ENCODE peak calls at places on chromosomes 3 and 15, in ten cellular contexts. Q is AG10803, M is GM06990, C is NB4, A is fibroblast of lung, D is cardiac fibroblast, Z is mammary epithelial cell, O is fibroblast of villous mesenchyme, G is PC-9, Y is mucosa of descending colon. U is an unnamed sample.

GRCh38 chr3:43629741-43630140 is 7.9 kb upstream of the ANO10 start:
- DNase-seq in D (no peak), O (no peak), Y (no peak), Z (no peak), A (peak; percentile 23), Q (no peak), M (no peak), C (no peak), G (no peak), U (no peak)

GRCh38 chr3:138942271-138942670 is 4.7 kb downstream of the FOXL2 start:
- DNase-seq in Q (no peak), O (peak; percentile 22), Z (no peak), A (no peak), G (no peak), C (no peak), Y (no peak), M (no peak), D (no peak), U (no peak)

GRCh38 chr3:149971403-149972075 is 844 bp upstream of the PFN2 start:
- DNase-seq in O (peak; percentile 74), G (peak; percentile 57), D (peak; percentile 74), Q (no peak), Y (peak; percentile 66), C (peak; percentile 12), Z (no peak), M (no peak), A (peak; percentile 75), U (no peak)

GRCh38 chr3:138051946-138052802 is 42.2 kb downstream of the CLDN18 start:
- DNase-seq in C (peak; percentile 65), Y (peak; percentile 43), A (peak; percentile 45), O (peak; percentile 49), Z (peak; percentile 32), Q (peak; percentile 50), M (no peak), D (peak; percentile 71), G (no peak), U (peak; percentile 75)

GRCh38 chr3:160226026-160226739 is 961 bp downstream of the C3orf80 start:
- DNase-seq in C (peak; percentile 6), O (peak; percentile 9), A (no peak), Y (peak; percentile 28), M (peak; percentile 22), Z (no peak), G (no peak), Q (no peak), D (no peak), U (peak; percentile 52)

GRCh38 chr3:185631108-185631507 is 45.0 kb downstream of the SENP2 start:
- DNase-seq in O (no peak), Q (no peak), A (no peak), Z (no peak), C (no peak), D (peak; percentile 25), G (peak; percentile 36), M (no peak), Y (no peak), U (no peak)

GRCh38 chr15:39321977-39322376 is 258.9 kb upstream of the THBS1 start:
- DNase-seq in C (no peak), Q (peak; percentile 68), Z (no peak), Y (no peak), A (peak; percentile 76), D (peak; percentile 43), G (no peak), O (no peak), M (no peak), U (no peak)

GRCh38 chr15:63434567-63435219 is 53.0 kb upstream of the CA12 start:
- DNase-seq in O (no peak), Q (no peak), Y (no peak), Z (no peak), M (no peak), C (no peak), A (no peak), G (no peak), D (no peak), U (no peak)

GRCh38 chr3:124584552-124585391 is 145.5 kb upstream of the UMPS start:
- DNase-seq in Z (peak; percentile 66), D (peak; percentile 27), C (no peak), M (no peak), Q (no peak), G (peak; percentile 45), Y (peak; percentile 92), O (peak; percentile 35), A (peak; percentile 67), U (peak; percentile 88)

GRCh38 chr15:64333986-64334385 is 22.0 kb downstream of the CSNK1G1 start:
- DNase-seq in Z (peak; percentile 48), A (peak; percentile 51), O (no peak), C (no peak), Y (no peak), M (no peak), Q (peak; percentile 17), D (peak; percentile 40), G (no peak), U (no peak)

GRCh38 chr3:157066335-157067071 is 93.4 kb downstream of the CCNL1 start:
- DNase-seq in Z (no peak), D (peak; percentile 86), M (no peak), O (peak; percentile 46), G (no peak), Y (no peak), C (no peak), Q (peak; percentile 78), A (peak; percentile 89), U (no peak)

GRCh38 chr3:183122257-183122932 is 23.1 kb upstream of the MCCC1 start:
- DNase-seq in Z (peak; percentile 28), Y (no peak), Q (peak; percentile 56), D (peak; percentile 87), G (peak; percentile 51), O (peak; percentile 64), C (peak; percentile 58), M (no peak), A (peak; percentile 52), U (no peak)

GRCh38 chr3:187016639-187017345 is 86.5 kb downstream of the ST6GAL1 start:
- DNase-seq in A (peak; percentile 15), C (peak; percentile 83), Q (peak; percentile 12), D (peak; percentile 69), O (peak; percentile 28), Z (peak; percentile 25), M (peak; percentile 64), Y (no peak), G (peak; percentile 67), U (no peak)

GRCh38 chr3:19065027-19065426 is 83.3 kb upstream of the KCNH8 start:
- DNase-seq in Q (no peak), G (no peak), O (no peak), M (no peak), A (no peak), Y (no peak), C (peak; percentile 23), D (no peak), Z (no peak), U (no peak)

GRCh38 chr3:178422406-178422805 is 113.8 kb upstream of the KCNMB2 start:
- DNase-seq in D (no peak), O (no peak), G (no peak), Z (no peak), M (no peak), Q (no peak), C (no peak), Y (no peak), A (no peak), U (no peak)

GRCh38 chr3:58708116-58708791 is 41.7 kb upstream of the FAM3D start:
- DNase-seq in Q (no peak), A (no peak), G (no peak), Y (no peak), M (no peak), D (no peak), O (no peak), Z (no peak), C (no peak), U (no peak)

DNA sequence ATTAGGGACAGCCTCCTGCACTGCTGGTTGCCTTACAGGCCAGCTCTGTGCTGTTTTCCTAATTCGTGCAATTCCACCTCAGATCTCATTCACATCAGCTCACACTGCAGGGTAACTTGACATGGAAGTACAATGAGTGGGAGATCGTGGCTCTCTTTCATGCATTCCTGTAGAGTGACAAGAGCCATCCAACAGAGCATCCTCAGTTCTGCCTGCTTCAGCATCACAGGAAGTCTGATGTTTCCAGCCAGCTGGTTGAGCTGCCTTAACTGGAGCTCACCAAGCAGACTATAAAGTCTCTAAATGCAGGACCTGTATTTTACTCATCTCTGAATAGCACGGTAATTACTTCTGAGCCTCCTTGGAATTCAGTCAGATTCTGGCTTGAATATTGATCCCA is 1.6 kb upstream of the DIS3L start:
- DNase-seq in M (no peak), G (no peak), D (no peak), Q (peak; percentile 18), A (no peak), C (no peak), Z (peak; percentile 4), Y (no peak), O (no peak), U (no peak)
- TF ChIP-seq CTCF in M (no peak), G (no peak), D (no peak), Q (no peak), A (no peak), C (no peak), Z (no peak), Y (no peak), O (no peak), U (no peak)

GRCh38 chr15:48696627-48697312 is 51.3 kb upstream of the FBN1 start:
- DNase-seq in G (no peak), Y (no peak), Z (no peak), M (no peak), A (peak; percentile 60), O (no peak), C (peak; percentile 18), D (peak; percentile 72), Q (no peak), U (no peak)
- TF ChIP-seq CTCF in G (no peak), Y (no peak), Z (no peak), M (no peak), A (no peak), O (no peak), C (no peak), D (no peak), Q (no peak), U (no peak)

DNA sequence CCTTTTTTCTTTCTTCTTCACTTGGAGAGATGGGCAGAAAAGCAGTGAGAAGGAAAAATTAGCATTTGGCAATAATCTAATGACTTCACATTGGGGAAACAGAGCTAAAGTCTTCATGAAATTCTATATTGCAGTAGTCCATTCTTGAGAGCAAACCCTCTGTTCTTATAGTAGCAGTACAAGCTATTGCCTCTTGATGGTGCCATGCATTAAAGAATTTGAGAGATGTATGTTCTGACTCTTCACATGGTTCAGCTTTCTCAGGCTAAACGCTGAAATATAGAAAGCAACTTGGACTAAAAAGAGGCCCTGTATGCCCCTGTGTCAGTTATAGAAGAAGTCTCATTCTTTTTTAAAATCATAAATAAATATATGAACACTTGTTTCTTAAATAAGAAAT is 36.0 kb downstream of the PHLDB2 start:
- DNase-seq in A (peak; percentile 38), Z (no peak), M (no peak), D (peak; percentile 79), C (peak; percentile 12), G (peak; percentile 63), Y (no peak), Q (peak; percentile 65), O (peak; percentile 57), U (peak; percentile 12)
- TF ChIP-seq CTCF in A (peak; percentile 31), Z (peak; percentile 48), M (peak; percentile 30), D (peak; percentile 47), C (no peak), G (peak; percentile 77), Y (no peak), Q (peak; percentile 71), O (peak; percentile 51), U (no peak)

DNA sequence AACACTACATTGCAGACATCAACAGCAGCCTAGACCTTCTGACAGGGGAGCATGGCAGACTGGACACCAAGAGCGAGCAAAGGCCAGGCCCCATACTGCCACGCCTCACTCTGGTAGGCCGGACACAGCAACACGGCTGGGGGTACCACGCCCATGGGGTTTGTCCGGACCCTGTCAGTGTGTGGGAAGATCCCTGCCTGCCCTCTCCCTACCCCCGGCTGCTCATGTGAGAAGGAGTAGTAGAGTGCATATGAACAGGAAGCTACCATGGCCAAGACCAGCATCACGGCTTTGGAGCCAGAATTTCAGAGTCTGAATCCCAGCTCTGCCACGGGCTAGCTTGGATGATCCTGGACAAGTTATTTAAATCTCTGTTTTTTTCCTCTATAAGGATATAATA is 27.9 kb downstream of the ALDH1L1 start:
- DNase-seq in C (no peak), Z (no peak), D (no peak), Q (no peak), M (no peak), A (no peak), Y (peak; percentile 7), G (no peak), O (no peak), U (no peak)
- TF ChIP-seq CTCF in C (no peak), Z (no peak), D (no peak), Q (no peak), M (no peak), A (no peak), Y (no peak), G (no peak), O (no peak), U (no peak)